ENCODE peak calls at places on chromosomes 11 and 22, in seven cellular contexts. K is astrocyte of the spinal cord; R is NCI-H1417; J is stimulated activated naive CD4-positive, alpha-beta T cell treated with Interleukin-2 at 50 U/mL for 16 hours; A is EL; M is smooth muscle cell of the brain vasculature; C is CD8-positive, alpha-beta memory T cell. X is an unnamed sample.

GRCh38 chr11:12769834-12770345 is 95.7 kb downstream of the TEAD1 start:
- DNase-seq in M (no peak), A (peak), R (no peak), K (peak), C (no peak), J (no peak), X (peak)

GRCh38 chr11:70307176-70307575 is 36.7 kb downstream of the PPFIA1 start:
- DNase-seq in R (no peak), M (no peak), A (peak), C (no peak), J (no peak), K (no peak), X (no peak)

GRCh38 chr11:22431074-22431473 is 92.9 kb downstream of the SLC17A6 start:
- DNase-seq in J (no peak), C (no peak), K (no peak), M (no peak), A (no peak), R (peak), X (no peak)

GRCh38 chr11:46554205-46555162 is 39.3 kb downstream of the AMBRA1 start:
- DNase-seq in M (no peak), C (no peak), A (peak), J (no peak), K (peak), R (no peak), X (peak)

GRCh38 chr11:15367695-15368094 is 253.0 kb downstream of the INSC start:
- DNase-seq in M (no peak), J (no peak), C (no peak), K (no peak), A (no peak), R (no peak), X (no peak)

GRCh38 chr11:35511666-35512065 is 13.8 kb downstream of the PAMR1 start:
- DNase-seq in M (no peak), A (peak), J (no peak), K (peak), R (no peak), C (no peak), X (peak)

GRCh38 chr11:69746780-69747742 is 28.1 kb downstream of the FGF4 start:
- DNase-seq in R (no peak), A (peak), M (no peak), C (no peak), J (no peak), K (no peak), X (no peak)

GRCh38 chr11:20259506-20259905 is 99.2 kb upstream of the DBX1 start:
- DNase-seq in R (no peak), K (no peak), C (no peak), M (no peak), J (no peak), A (peak), X (no peak)

GRCh38 chr11:10414181-10414580 is 40.9 kb upstream of the AMPD3 start:
- DNase-seq in R (no peak), C (no peak), M (no peak), K (no peak), J (no peak), A (no peak), X (no peak)

GRCh38 chr22:27726726-27727449 is 74.7 kb downstream of the MN1 start:
- DNase-seq in M (no peak), C (no peak), J (no peak), A (peak), K (peak), R (no peak), X (peak)

GRCh38 chr11:129766858-129767604 is 48.6 kb upstream of the TMEM45B start:
- DNase-seq in A (peak), R (no peak), K (peak), J (no peak), M (no peak), C (peak), X (no peak)

GRCh38 chr11:65417702-65418430 is 4.7 kb upstream of the NEAT1 start:
- DNase-seq in K (peak), M (no peak), J (no peak), C (peak), R (no peak), A (no peak), X (no peak)

X was measured in foreskin fibroblast.